ENCODE peak calls at places on chromosomes 16 and 17, in five cellular contexts. Y is gastrocnemius medialis, F is uterus, C is body of pancreas, W is prostate gland. Z is an unnamed sample. For H3K36me3, the result is how much of the 10 kb centered on the place peaks cover.

GRCh38 chr17:58996968-58997367 is 109.7 kb downstream of the TRIM37 start:
- DNase-seq in Y (no peak), F (no peak), C (no peak), W (no peak), Z (no peak)

GRCh38 chr17:19372439-19372838 is 5.9 kb upstream of the MAPK7 start:
- DNase-seq in Y (no peak), F (no peak), C (no peak), W (no peak), Z (peak)

GRCh38 chr17:16052486-16052885 is 52.9 kb downstream of the TTC19 start:
- DNase-seq in Y (no peak), F (no peak), C (no peak), W (no peak), Z (no peak)

GRCh38 chr16:69112285-69113129 is 7.1 kb downstream of the HAS3 start:
- DNase-seq in Y (no peak), F (no peak), C (peak), W (no peak), Z (no peak)

GRCh38 chr16:15043344-15043743 is 12.5 kb downstream of the NTAN1 start:
- DNase-seq in Y (no peak), F (no peak), C (no peak), W (no peak), Z (no peak)

GRCh38 chr16:19583665-19584300 is 28.3 kb downstream of the VPS35L start:
- DNase-seq in Y (no peak), F (no peak), C (peak), W (peak), Z (no peak)

GRCh38 chr16:15548482-15548891 is 94.5 kb downstream of the MARF1 start:
- DNase-seq in Y (no peak), F (no peak), C (no peak), W (no peak), Z (no peak)

GRCh38 chr17:2683912-2684311 is 27.7 kb downstream of the CLUH start:
- DNase-seq in Y (no peak), F (no peak), C (peak), W (peak), Z (peak)

GRCh38 chr17:45273551-45273957 is 11.7 kb upstream of the SPATA32 start:
- DNase-seq in Y (no peak), F (no peak), C (no peak), W (no peak), Z (no peak)

GRCh38 chr16:27974896-27975540 is 88.5 kb downstream of the GSG1L start:
- DNase-seq in Y (no peak), F (no peak), C (no peak), W (no peak), Z (no peak)

GRCh38 chr16:17944345-17944744 is 392.2 kb downstream of the NPIPA8 start:
- DNase-seq in Y (no peak), F (no peak), C (no peak), W (no peak), Z (no peak)

GRCh38 chr17:80219777-80220708 is at the start of the genes SGSH and SLC26A11:
- DNase-seq in Y (peak), F (peak), C (peak), W (peak), Z (peak)

GRCh38 chr16:81841709-81842108 is 62.6 kb downstream of the PLCG2 start:
- DNase-seq in Y (no peak), F (no peak), C (no peak), W (no peak), Z (no peak)

GRCh38 chr17:77604301-77605031 is 354.0 kb upstream of the TNRC6C start:
- DNase-seq in Y (no peak), F (no peak), C (no peak), W (no peak), Z (no peak)

GRCh38 chr17:47999612-48000011 is 28.7 kb downstream of the CDK5RAP3 start:
- DNase-seq in Y (no peak), F (no peak), C (no peak), W (no peak), Z (no peak)

GRCh38 chr16:30728904-30729672 is 19.1 kb upstream of the PHKG2 start:
- DNase-seq in Y (no peak), F (no peak), C (no peak), W (no peak), Z (no peak)

GRCh38 chr17:27491713-27492190 is 35.5 kb downstream of the KSR1 start:
- DNase-seq in Y (no peak), F (no peak), C (peak), W (no peak), Z (no peak)

GRCh38 chr16:57761301-57761700 is 25.7 kb downstream of the KATNB1 start:
- DNase-seq in Y (no peak), F (no peak), C (no peak), W (no peak), Z (no peak)

GRCh38 chr17:40598928-40599627 is 33.8 kb upstream of the CCR7 start:
- DNase-seq in Y (no peak), F (peak), C (no peak), W (no peak), Z (peak)

DNA sequence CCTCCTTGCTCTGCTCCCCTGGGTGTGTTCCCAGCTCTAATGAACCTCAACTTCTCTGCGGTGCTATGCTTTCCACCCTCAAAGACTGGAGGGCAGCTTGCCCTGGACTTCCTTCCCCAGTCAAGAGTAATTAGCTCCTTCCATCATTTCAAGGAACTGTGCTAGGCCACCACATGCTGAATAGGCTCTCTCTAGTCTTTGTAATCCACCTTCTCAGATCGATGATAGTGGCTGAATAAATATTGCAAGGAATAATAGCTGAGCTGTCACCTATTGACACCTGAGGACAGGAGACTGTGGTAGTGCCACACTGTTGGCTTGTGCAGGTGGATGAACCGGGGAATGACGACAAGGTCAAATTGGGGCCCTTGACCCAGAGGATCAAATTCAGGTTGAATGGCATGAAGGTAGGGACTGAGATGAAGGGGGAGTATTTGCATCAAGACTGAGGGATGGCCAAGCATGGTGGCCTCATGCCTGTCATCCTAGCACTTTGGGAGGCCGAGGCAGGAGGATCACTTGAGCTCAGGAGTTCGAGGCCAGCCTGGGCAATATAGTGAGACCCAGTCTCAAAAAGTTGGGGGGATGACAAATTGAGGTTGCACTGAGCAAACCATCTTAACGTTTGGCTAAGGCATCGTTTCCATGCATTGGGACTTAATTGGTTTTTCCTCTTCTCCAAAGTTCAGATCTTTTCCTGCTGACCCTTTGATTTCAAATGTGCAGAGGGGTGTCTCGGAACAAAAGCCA is 18.8 kb upstream of the SLC5A11 start:
- DNase-seq in Y (no peak), F (no peak), C (no peak), W (no peak), Z (no peak)
- H3K36me3 ChIP-seq in Y (under half), F (under half), C (under half), W (under half), Z (under half)

GRCh38 chr17:50151937-50152547 is 1.6 kb upstream of the PPP1R9B start:
- DNase-seq in Y (peak), F (peak), C (peak), W (peak), Z (peak)
- TF ChIP-seq POLR2A in Y (peak), F (no peak), C (no peak), W (peak), Z (no peak)

DNA sequence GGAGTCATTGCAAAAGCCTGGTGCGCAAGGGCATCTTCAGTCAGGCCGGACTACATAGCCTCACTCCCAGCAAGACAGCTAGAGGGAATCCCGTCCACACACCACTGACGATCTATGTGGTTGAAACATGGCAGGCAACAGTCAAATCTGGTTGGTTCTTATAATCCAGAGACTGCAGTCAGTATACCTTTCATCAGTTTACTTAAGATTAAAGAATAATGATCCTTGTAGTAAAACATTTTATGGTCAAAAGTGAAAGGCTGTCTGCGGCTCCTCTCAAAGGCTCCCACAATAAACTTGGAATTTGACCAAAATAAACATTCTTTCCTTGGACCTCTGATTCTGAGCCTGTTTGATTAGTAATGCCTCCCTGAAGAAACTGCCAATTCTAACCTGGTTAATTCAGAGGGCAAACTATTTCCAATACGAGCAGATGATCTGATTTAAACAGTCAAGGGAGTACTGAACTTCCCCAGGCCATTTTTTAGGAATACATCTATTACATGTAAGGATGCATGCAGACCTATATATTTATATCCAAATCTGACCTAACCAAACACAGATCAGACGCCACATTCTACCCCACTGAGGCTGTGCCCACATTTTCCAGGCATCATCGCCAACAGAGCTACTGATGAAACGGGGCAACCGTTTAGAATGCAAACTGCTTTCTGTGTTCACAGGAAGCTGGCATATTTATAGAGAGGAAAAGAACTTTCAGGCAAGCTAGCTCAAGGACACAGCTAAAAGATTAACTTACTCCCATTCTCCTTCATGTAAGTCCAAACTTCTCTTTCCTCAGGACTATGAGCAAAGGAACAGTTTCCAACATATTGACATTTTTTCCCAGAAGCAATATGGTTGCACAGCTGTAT is 15.3 kb upstream of the TXNDC11 start:
- DNase-seq in Y (no peak), F (no peak), C (no peak), W (peak), Z (no peak)
- H3K36me3 ChIP-seq in Y (under half), F (under half), C (under half), W (under half), Z (under half)

DNA sequence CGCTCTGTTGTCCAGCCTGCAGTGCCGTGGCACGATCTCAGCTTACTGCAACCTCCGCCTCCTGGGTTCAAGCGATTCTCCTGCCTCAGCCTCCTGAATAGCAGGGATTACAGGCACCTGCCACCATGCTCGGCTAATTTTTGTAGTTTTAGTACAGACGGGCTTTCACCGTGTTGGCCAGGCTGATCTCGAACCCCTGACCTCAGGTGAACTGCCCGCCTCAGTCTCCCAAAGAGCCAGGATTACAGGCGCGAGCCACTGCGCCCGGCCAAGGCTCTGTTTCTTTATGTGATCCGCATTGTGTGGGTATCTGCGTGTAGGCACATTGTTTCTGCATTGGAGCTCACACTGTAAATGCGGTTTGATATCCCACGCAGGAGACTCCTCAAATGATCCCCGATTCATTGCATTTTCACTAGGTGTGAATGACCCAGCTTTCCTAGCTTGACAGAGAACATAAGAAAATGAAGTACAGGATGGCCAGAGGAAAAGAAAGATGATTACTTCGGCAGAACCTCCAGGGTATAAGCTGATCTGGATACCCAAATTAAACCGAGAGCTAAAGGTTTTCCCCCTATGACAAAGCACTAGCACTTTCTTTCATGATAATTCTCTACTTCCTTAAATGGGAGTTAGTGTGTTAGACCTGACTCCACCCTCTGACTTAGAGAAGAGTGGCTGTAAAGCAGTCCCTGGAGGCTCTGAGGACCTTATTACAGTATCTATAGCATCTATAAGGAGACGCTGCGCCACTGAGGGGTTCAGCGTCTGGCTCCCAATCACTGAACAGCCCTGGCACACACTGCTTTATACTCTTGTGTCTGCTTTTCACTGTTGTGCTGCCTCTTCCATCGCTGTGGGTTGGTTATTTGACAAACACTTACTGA is 17.3 kb downstream of the COTL1 start:
- DNase-seq in Y (no peak), F (no peak), C (no peak), W (no peak), Z (no peak)
- TF ChIP-seq POLR2A in Y (no peak), F (no peak), C (no peak), W (no peak), Z (no peak)

DNA sequence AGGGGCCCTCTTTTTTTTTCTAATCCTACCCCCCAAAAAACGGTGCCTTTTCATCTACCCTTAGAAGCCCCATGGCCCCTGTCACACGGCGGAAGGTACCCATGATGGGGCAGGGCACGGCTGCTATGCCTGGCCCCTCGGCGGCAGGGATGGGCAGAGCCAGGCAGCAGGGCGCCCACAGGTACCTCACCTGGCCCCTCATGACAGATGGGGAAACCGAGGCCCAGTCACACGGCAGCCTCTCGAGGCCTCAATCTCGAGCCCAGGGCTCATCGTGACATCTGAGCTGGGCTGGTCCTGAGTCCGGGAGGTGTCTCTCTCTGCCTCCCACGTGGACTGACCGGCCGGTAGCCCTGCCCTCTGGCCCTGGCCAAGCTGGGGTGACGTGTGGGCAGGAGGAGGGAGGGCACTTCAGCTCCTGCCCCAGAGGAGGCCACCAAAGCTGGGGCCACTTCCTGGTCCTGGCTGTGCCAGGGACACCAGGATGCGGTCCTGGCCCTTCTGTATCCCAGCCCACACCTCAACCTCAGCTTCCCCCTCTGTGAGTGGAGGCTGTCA is 11.6 kb downstream of the TRAF7 start:
- DNase-seq in Y (no peak), F (no peak), C (no peak), W (no peak), Z (no peak)
- H3K36me3 ChIP-seq in Y (under half), F (under half), C (under half), W (under half), Z (under half)

GRCh38 chr16:2046889-2047329 is 725 bp downstream of the NTHL1 start:
- DNase-seq in Y (no peak), F (no peak), C (no peak), W (no peak), Z (no peak)

GRCh38 chr16:2046125-2046888 is 1.3 kb downstream of the NTHL1 start:
- DNase-seq in Y (no peak), F (no peak), C (no peak), W (no peak), Z (no peak)

GRCh38 chr16:2044541-2044940 is 3.1 kb downstream of the NTHL1 start:
- DNase-seq in Y (no peak), F (no peak), C (no peak), W (no peak), Z (no peak)

GRCh38 chr16:2047330-2048115 is at the start of the genes NTHL1 and TSC2:
- DNase-seq in Y (peak), F (peak), C (peak), W (peak), Z (peak)

DNA sequence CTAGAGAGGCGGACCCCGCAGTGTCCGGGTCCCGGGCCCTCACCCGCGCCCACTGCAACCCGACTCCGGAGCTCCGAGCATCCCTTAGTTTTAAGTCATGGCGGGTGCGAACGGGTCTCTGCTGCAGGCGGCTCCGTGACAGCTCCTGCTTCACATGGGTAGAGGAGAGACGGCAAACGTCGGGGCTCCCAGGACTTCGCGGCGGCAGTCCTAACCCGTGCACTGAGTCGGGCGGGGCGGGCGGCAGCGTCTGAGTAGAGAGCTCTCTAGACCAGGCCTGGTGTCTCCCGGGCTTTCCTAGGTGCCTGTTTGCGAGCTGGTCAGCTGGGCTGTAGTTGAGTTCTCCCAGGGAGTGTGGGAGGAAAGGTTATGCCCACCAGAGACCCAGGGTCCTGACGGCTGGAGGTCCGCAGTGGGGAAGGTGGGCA is 345 bp downstream of the TSC2 start:
- DNase-seq in Y (no peak), F (no peak), C (no peak), W (no peak), Z (no peak)
- TF ChIP-seq POLR2A in Y (no peak), F (no peak), C (no peak), W (no peak), Z (no peak)

GRCh38 chr17:41773190-41773588 is 13.3 kb downstream of the JUP start:
- DNase-seq in Y (peak), F (peak), C (peak), W (peak), Z (peak)
- H3K36me3 ChIP-seq in Y (under half), F (under half), C (under half), W (under half), Z (under half)

DNA sequence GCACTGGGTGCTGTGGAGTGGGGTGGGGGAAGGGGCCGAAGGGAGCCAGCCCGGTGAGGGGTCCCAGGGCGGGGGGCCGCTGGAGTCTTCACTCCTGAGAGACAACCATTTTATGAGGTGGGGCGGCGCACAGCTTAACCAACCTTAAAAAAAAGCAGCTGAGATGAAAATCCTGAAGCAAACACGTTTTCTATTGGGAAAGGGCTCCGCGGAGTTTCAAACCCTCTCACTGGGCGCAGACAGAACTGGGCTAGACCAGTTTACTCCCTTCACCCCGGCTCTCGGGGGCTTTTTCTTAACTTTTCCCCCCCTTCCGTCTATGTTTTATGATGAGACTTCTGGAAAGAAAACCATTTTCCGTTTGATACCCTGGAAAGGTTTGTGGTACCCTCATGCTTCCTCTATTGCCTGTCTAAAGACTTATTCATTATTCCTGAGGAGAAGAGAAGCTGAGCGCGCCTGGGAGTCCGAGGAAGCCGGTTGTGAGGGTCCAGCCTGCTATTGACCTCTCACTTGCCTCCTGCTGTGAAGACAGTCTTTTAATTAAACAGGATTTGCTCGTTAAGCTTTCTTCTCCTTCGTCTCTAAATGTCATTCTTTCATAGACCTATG is 477 bp upstream of the SSH2 start:
- DNase-seq in Y (no peak), F (no peak), C (peak), W (peak), Z (no peak)
- TF ChIP-seq POLR2A in Y (no peak), F (no peak), C (no peak), W (no peak), Z (no peak)

GRCh38 chr16:70527315-70527996 is 3.8 kb downstream of the SF3B3 start:
- DNase-seq in Y (no peak), F (no peak), C (no peak), W (no peak), Z (no peak)
- H3K36me3 ChIP-seq in Y (under half), F (under half), C (under half), W (under half), Z (under half)